ENCODE peak calls at places on chromosomes 1 and 21, in nine cellular contexts. R is mammary epithelial cell; D is WTC11; I is fibroblast of villous mesenchyme; V is CD8-positive, alpha-beta T cell; T is GM23338; X is brain microvascular endothelial cell; G is endothelial cell of umbilical vein; B is endothelial cell. M is an unnamed sample.

GRCh38 chr1:66271216-66271903 is 262.6 kb upstream of the SGIP1 start:
- DNase-seq in G (peak), R (peak), B (peak), X (peak), T (peak), V (peak), I (peak), D (peak), M (no peak)

GRCh38 chr1:21126324-21126723 is 50.4 kb downstream of the EIF4G3 start:
- DNase-seq in I (no peak), T (peak), V (no peak), D (peak), G (no peak), B (no peak), X (no peak), R (no peak), M (no peak)

GRCh38 chr1:193308438-193308837 is 122.0 kb upstream of the B3GALT2 start:
- DNase-seq in G (no peak), X (peak), V (no peak), I (peak), T (no peak), B (no peak), R (no peak), D (no peak), M (no peak)

GRCh38 chr1:212595229-212595628 is 13.3 kb upstream of the ATF3 start:
- DNase-seq in D (peak), B (no peak), R (no peak), G (no peak), I (no peak), V (no peak), X (no peak), T (peak), M (no peak)

GRCh38 chr1:232457607-232458006 is 172.3 kb downstream of the SIPA1L2 start:
- DNase-seq in V (no peak), T (no peak), D (no peak), X (no peak), R (no peak), G (no peak), B (no peak), I (peak), M (no peak)

GRCh38 chr1:164772635-164773034 is 213.7 kb downstream of the PBX1 start:
- DNase-seq in G (no peak), X (peak), R (peak), B (no peak), D (no peak), I (peak), T (no peak), V (no peak), M (peak)

GRCh38 chr1:240254778-240255291 is 163.2 kb downstream of the FMN2 start:
- DNase-seq in B (no peak), D (peak), X (no peak), T (peak), V (no peak), I (no peak), G (no peak), R (no peak), M (no peak)

GRCh38 chr1:48610628-48611542 is 138.9 kb upstream of the SPATA6 start:
- DNase-seq in T (no peak), R (no peak), D (no peak), B (no peak), G (no peak), X (no peak), V (no peak), I (no peak), M (peak)

GRCh38 chr1:26156285-26157038 is 2.4 kb upstream of the FAM110D start:
- DNase-seq in X (no peak), G (peak), B (peak), V (no peak), I (no peak), T (peak), R (no peak), D (peak), M (no peak)

GRCh38 chr1:205810448-205811157 is 2.4 kb downstream of the SLC41A1 start:
- DNase-seq in V (no peak), B (peak), R (no peak), I (no peak), G (no peak), T (peak), D (peak), X (peak), M (no peak)

GRCh38 chr1:45848714-45849113 is 45.3 kb downstream of the MAST2 start:
- DNase-seq in G (no peak), D (no peak), X (no peak), I (no peak), T (peak), V (no peak), R (no peak), B (no peak), M (no peak)

GRCh38 chr1:173205146-173206051 is 1.7 kb downstream of the TNFSF4 start:
- DNase-seq in B (no peak), G (peak), T (no peak), R (peak), D (no peak), V (peak), X (peak), I (peak), M (no peak)

GRCh38 chr1:33128781-33129180 is 47.8 kb downstream of the AZIN2 start:
- DNase-seq in G (no peak), D (no peak), T (no peak), X (no peak), I (no peak), R (no peak), V (no peak), B (no peak), M (no peak)

GRCh38 chr1:33126411-33127000 is 45.6 kb downstream of the AZIN2 start:
- DNase-seq in G (no peak), I (no peak), B (no peak), D (no peak), R (no peak), X (no peak), T (no peak), V (no peak), M (no peak)

GRCh38 chr1:33130297-33130696 is 49.3 kb downstream of the AZIN2 start:
- DNase-seq in X (peak), T (no peak), G (no peak), I (no peak), V (no peak), R (peak), B (no peak), D (no peak), M (no peak)

GRCh38 chr1:33123266-33123665 is 42.3 kb downstream of the AZIN2 start:
- DNase-seq in V (no peak), R (no peak), X (no peak), T (no peak), I (no peak), G (no peak), D (no peak), B (no peak), M (no peak)

GRCh38 chr1:33127001-33127823 is 46.3 kb downstream of the AZIN2 start:
- DNase-seq in T (peak), V (peak), G (peak), I (peak), D (peak), B (peak), X (peak), R (peak), M (peak)
- TF ChIP-seq CTCF in T (peak), V (peak), G (peak), I (peak), D (peak), B (peak), X (peak), R (peak), M (peak)

GRCh38 chr1:77222496-77222895 is 3.3 kb upstream of the PIGK start:
- DNase-seq in G (no peak), B (no peak), R (no peak), T (peak), D (no peak), V (no peak), I (no peak), X (no peak), M (no peak)

GRCh38 chr1:77220687-77221463 is 1.6 kb upstream of the PIGK start:
- DNase-seq in G (peak), I (peak), X (peak), V (no peak), B (no peak), R (peak), D (no peak), T (no peak), M (no peak)

GRCh38 chr1:77218477-77219165 is 609 bp downstream of the PIGK start:
- DNase-seq in D (no peak), I (no peak), T (no peak), R (peak), V (no peak), X (peak), G (no peak), B (no peak), M (no peak)

GRCh38 chr1:77219166-77219887 is at the start of gene PIGK:
- DNase-seq in D (peak), G (peak), R (peak), I (peak), X (peak), V (peak), T (peak), B (peak), M (peak)
- TF ChIP-seq CTCF in D (no peak), G (no peak), R (no peak), I (peak), X (no peak), V (no peak), T (no peak), B (no peak), M (no peak)

GRCh38 chr1:22714455-22714854 is 3.8 kb downstream of the EPHB2 start:
- DNase-seq in B (no peak), T (no peak), D (no peak), I (no peak), R (no peak), V (no peak), X (no peak), G (no peak), M (no peak)

GRCh38 chr1:22711591-22712501 is 1.2 kb downstream of the EPHB2 start:
- DNase-seq in B (peak), X (no peak), T (peak), R (no peak), D (peak), I (peak), G (peak), V (no peak), M (no peak)

GRCh38 chr1:22711071-22711470 is 432 bp downstream of the EPHB2 start:
- DNase-seq in G (no peak), T (peak), V (no peak), X (no peak), D (no peak), I (no peak), R (no peak), B (peak), M (no peak)

GRCh38 chr1:22710688-22711024 is at the start of gene EPHB2:
- DNase-seq in G (no peak), B (no peak), V (no peak), I (peak), X (no peak), D (peak), T (peak), R (peak), M (no peak)

DNA sequence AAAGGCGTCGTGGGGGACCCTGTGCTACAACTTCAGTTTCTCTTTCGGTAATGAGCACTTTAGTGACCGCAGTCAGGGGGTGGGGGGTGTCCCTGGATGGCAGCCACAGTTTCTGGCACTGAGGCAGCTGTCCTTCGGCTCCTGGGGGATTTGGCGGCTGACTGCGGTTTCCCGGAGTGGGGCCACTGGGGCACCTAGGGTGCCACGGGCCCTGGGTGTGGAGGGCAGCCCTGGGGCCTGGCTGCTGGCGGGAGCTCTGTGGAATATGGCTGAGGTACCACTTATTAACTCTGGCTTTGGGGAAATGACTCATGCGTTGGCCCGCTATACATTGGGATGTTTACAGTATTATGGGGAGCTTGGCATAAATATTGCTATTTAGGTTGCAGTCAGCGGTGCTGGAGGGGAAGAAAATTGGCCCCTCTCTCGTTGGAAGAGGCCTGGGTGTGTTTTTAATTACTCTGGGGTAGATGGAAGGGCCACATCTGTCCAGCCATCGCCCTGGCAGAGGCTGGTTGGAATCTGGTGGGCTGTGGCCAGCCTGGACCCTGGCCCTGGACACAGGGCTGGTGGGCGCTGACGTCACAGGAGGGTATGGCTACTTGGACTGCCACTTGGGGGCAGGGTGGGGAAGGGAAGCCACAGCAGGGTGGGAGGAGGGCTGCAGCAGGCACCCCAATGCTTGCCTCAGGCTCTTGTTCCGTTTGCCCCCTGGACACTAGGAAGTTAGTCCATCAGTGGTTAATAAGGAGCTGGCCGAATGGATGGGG is 2.0 kb downstream of the EPHB2 start:
- DNase-seq in V (no peak), G (peak), D (no peak), R (no peak), I (peak), T (no peak), B (no peak), X (no peak), M (no peak)
- TF ChIP-seq CTCF in V (no peak), G (no peak), D (no peak), R (no peak), I (peak), T (no peak), B (no peak), X (peak), M (no peak)

GRCh38 chr21:44873356-44874239 is at the start of gene PTTG1IP:
- DNase-seq in I (peak), R (peak), T (peak), B (peak), V (peak), D (peak), X (peak), G (peak), M (peak)

GRCh38 chr21:44874240-44874496 is 678 bp upstream of the PTTG1IP start:
- DNase-seq in I (no peak), X (no peak), T (no peak), V (no peak), G (peak), B (no peak), R (no peak), D (no peak), M (no peak)

GRCh38 chr21:44876849-44877575 is 3.5 kb upstream of the PTTG1IP start:
- DNase-seq in G (no peak), B (no peak), X (no peak), D (no peak), I (no peak), R (no peak), V (no peak), T (no peak), M (no peak)

GRCh38 chr21:44874497-44875331 is 1.2 kb upstream of the PTTG1IP start:
- DNase-seq in D (peak), V (peak), B (peak), T (peak), R (peak), G (peak), X (no peak), I (no peak), M (peak)

GRCh38 chr21:44875341-44875740 is 1.9 kb upstream of the PTTG1IP start:
- DNase-seq in I (peak), B (no peak), G (peak), X (no peak), V (no peak), R (peak), T (no peak), D (no peak), M (no peak)
- TF ChIP-seq CTCF in I (peak), B (no peak), G (no peak), X (peak), V (no peak), R (no peak), T (no peak), D (no peak), M (no peak)

DNA sequence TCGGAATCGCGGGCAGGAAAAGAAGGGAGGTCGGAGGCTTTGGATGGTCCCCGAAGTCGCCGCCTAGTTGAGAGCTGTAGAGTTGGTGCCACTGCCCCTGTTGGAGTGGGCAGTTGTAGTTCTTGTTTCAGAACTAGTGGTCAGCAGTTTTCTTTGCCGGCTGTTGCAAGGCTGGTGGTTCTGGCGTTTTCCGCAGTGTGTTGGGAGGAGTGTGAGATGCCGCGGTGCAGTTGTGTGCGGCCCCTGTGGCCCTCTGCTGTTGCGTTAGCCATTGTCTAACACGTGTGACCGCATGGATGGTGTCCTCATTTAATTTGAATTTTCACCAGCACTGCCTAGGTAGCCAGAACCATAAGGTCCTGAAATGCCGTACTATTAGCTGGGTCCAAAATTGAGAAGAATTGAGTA is 1.4 kb downstream of the ARF1 start:
- DNase-seq in R (no peak), V (no peak), I (peak), X (no peak), B (no peak), D (no peak), T (no peak), G (peak), M (peak)
- TF ChIP-seq CTCF in R (no peak), V (no peak), I (peak), X (no peak), B (no peak), D (no peak), T (no peak), G (no peak), M (no peak)

GRCh38 chr1:4794020-4794780 is 139.8 kb downstream of the AJAP1 start:
- DNase-seq in I (no peak), T (no peak), D (no peak), V (no peak), G (no peak), X (no peak), R (peak), B (no peak), M (no peak)

GRCh38 chr1:4796999-4797375 is 142.6 kb downstream of the AJAP1 start:
- DNase-seq in I (no peak), X (no peak), V (no peak), D (no peak), G (no peak), B (no peak), R (no peak), T (no peak), M (no peak)

GRCh38 chr1:4797429-4797828 is 143.0 kb downstream of the AJAP1 start:
- DNase-seq in I (no peak), R (no peak), D (no peak), V (no peak), B (no peak), G (no peak), X (no peak), T (no peak), M (no peak)

GRCh38 chr1:4792565-4792964 is 138.2 kb downstream of the AJAP1 start:
- DNase-seq in B (no peak), T (no peak), I (no peak), G (no peak), X (no peak), V (no peak), D (no peak), R (no peak), M (no peak)

DNA sequence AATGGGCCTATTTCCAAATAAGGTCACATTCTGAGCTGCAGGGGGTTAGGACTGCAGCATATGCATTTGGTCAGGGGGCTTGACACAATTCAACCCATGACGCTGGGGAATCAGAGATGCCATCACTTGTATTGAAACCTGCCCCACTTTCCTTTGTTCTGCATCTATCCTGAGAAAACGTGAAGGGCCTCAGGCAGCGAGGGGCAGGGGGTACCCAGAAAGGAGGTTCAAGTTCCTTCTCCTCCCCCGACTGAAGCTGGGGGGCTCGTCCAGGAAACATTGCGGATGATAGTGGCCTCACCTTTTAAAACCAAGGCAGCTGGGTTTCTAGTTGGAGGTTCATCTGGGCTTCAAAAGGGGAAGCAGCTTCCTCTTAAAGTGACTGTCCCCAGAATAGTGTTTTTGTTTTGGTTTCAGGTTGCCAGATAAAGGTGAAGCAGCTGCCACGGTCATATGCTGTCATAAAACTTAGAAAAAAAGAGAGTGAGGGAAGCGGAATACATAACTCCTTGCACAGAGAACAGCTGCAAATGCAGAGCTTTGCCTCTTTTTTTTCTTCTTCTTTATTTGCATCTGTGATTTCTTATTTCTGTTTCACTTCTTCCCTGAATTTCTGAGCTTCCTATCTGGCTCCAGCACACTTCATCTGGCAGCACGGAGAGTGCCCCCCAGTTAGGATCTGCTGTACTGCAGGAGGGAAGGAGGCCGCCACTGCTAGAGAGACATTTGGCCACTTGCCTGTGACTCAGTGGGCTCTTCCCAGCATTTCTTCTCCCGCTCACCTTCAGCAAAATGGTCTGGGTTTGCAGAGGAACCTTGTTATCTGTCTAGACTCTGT is 142.0 kb downstream of the AJAP1 start:
- DNase-seq in I (no peak), G (no peak), T (no peak), D (no peak), B (no peak), X (no peak), V (no peak), R (no peak), M (no peak)
- TF ChIP-seq CTCF in I (no peak), G (no peak), T (no peak), D (no peak), B (no peak), X (no peak), V (no peak), R (no peak), M (no peak)

M was measured in left lung.